ENCODE peak calls at places on chromosomes 11 and 22, in six cellular contexts. S is dorsolateral prefrontal cortex; B is CD4-positive, CD25-positive, alpha-beta regulatory T cell; R is gastrocnemius medialis; Q is endodermal cell; Y is HCT116. T is an unnamed sample. For H3K27me3, the result is how much of the 10 kb centered on the place peaks cover.

GRCh38 chr22:50469377-50470305 is 5.2 kb downstream of the SBF1 start:
- DNase-seq in Y (peak), Q (peak), B (peak), S (no peak), R (peak), T (peak)

GRCh38 chr11:31815743-31816466 is 4.8 kb upstream of the PAX6 start:
- DNase-seq in S (no peak), B (no peak), R (no peak), Q (peak), Y (no peak), T (no peak)

GRCh38 chr22:21876486-21877176 is 9.2 kb upstream of the MAPK1 start:
- DNase-seq in R (no peak), Q (no peak), B (no peak), Y (no peak), S (no peak), T (no peak)

GRCh38 chr11:2933376-2934056 is 4.3 kb upstream of the PHLDA2 start:
- DNase-seq in Q (peak), Y (peak), R (peak), B (peak), S (peak), T (no peak)

GRCh38 chr11:12222099-12222751 is 111.8 kb downstream of the MICAL2 start:
- DNase-seq in S (no peak), Q (no peak), Y (no peak), R (peak), B (no peak), T (peak)

GRCh38 chr22:44819966-44820631 is 67.7 kb downstream of the ARHGAP8 start:
- DNase-seq in Y (no peak), B (no peak), Q (peak), R (no peak), S (no peak), T (no peak)

GRCh38 chr11:18229501-18229900 is 7.1 kb downstream of the SAA4 start:
- DNase-seq in S (no peak), B (no peak), R (no peak), Y (no peak), Q (no peak), T (no peak)

GRCh38 chr11:115256326-115257197 is 247.7 kb downstream of the CADM1 start:
- DNase-seq in S (no peak), Y (no peak), Q (peak), B (no peak), R (no peak), T (no peak)

GRCh38 chr11:134574947-134575346 is 162.9 kb upstream of the B3GAT1 start:
- DNase-seq in S (no peak), Y (no peak), R (no peak), Q (peak), B (no peak), T (no peak)
- H3K27me3 ChIP-seq in S (under half), Y (under half), R (under half), Q (half or more), B (under half), T (under half)

DNA sequence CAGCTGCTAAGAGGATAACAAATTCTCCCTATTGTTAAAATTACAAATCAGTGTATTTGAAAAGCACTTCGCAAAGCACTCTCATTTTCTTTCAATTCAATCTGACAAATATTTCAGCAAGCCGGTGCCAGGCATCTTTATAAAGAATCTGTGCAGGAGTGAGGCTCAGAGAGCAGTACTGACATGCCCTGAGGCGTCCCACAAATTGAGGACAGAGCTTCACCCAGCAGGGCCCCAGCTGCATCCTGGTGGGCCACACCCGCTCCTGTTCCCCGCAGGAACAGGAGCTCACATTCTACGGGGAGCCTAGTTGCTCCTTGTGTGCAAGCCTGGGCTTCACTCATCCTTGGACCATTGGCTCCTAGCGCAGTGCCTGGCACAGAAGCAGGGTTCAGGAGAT is 60.9 kb upstream of the EIF3D start:
- DNase-seq in R (no peak), B (no peak), S (no peak), Q (peak), Y (no peak), T (no peak)
- H3K27me3 ChIP-seq in R (under half), B (under half), S (under half), Q (under half), Y (under half), T (under half)

GRCh38 chr11:76209956-76210885 is 3.9 kb upstream of the WNT11 start:
- DNase-seq in R (peak), B (no peak), Y (no peak), S (peak), Q (peak), T (peak)

GRCh38 chr11:76208438-76208828 is 2.1 kb upstream of the WNT11 start:
- DNase-seq in Y (no peak), S (no peak), Q (no peak), B (no peak), R (no peak), T (no peak)

GRCh38 chr11:76208829-76209670 is 2.7 kb upstream of the WNT11 start:
- DNase-seq in B (peak), R (peak), Q (peak), Y (no peak), S (peak), T (peak)

GRCh38 chr11:76209671-76209955 is 3.3 kb upstream of the WNT11 start:
- DNase-seq in B (no peak), Q (no peak), Y (no peak), S (no peak), R (no peak), T (peak)

DNA sequence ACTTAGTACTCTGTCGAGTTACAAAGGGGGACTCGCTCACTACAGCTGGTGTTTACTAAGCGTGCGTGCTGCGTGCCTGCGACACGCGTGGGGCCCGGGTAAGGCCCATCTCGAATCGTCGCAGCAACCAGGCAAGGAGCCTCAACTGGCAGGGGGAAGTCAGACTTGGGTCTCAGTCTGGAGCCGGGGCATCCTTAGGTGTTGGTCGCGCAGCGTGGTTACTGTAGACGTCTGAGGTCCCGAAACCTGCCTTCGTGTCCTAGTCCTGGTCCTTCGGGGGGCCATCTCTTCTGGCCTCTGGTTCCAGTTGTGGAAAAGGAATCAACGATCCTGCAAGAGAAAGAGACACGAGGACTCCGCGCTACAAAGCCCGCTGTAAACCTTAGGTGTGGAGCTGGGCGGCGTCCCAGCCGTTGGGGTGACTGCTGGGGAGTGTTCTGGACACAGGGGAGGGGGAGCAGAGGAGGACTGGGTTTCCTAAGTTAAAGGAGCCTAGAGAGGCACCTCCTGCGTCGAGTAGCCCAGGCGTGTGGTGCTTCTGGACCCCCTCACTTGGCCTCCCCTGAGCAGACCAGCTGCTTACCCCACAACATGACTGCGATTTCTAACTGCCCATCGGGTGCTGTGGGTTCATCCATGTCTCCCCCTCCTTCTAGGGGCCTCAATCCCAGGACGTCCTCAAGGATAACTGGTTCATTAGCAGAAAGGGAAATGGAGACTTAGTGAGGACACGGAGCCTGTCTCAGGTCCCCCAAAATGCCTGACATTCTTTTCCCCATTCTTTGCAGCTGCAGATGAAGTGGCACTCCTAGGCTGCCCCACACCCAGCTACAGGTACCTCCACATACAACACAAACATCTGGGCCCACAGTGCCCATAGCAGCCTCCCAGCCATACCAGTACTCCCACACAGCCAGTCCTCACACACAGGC is 4.9 kb upstream of the WNT11 start:
- DNase-seq in R (peak), Q (peak), B (no peak), Y (no peak), S (no peak), T (no peak)
- H3K27me3 ChIP-seq in R (under half), Q (half or more), B (under half), Y (under half), S (under half), T (under half)

GRCh38 chr22:17772963-17773605 is 1.2 kb downstream of the BID start:
- DNase-seq in Y (no peak), Q (peak), B (no peak), R (no peak), S (no peak), T (no peak)

GRCh38 chr22:17769013-17769715 is 5.1 kb downstream of the BID start:
- DNase-seq in Q (peak), R (no peak), Y (no peak), B (no peak), S (no peak), T (no peak)

GRCh38 chr22:17772249-17772962 is 1.9 kb downstream of the BID start:
- DNase-seq in Y (no peak), B (no peak), S (no peak), R (peak), Q (no peak), T (peak)

GRCh38 chr22:17769716-17770082 is 4.6 kb downstream of the BID start:
- DNase-seq in B (no peak), R (no peak), S (no peak), Q (no peak), Y (no peak), T (no peak)

DNA sequence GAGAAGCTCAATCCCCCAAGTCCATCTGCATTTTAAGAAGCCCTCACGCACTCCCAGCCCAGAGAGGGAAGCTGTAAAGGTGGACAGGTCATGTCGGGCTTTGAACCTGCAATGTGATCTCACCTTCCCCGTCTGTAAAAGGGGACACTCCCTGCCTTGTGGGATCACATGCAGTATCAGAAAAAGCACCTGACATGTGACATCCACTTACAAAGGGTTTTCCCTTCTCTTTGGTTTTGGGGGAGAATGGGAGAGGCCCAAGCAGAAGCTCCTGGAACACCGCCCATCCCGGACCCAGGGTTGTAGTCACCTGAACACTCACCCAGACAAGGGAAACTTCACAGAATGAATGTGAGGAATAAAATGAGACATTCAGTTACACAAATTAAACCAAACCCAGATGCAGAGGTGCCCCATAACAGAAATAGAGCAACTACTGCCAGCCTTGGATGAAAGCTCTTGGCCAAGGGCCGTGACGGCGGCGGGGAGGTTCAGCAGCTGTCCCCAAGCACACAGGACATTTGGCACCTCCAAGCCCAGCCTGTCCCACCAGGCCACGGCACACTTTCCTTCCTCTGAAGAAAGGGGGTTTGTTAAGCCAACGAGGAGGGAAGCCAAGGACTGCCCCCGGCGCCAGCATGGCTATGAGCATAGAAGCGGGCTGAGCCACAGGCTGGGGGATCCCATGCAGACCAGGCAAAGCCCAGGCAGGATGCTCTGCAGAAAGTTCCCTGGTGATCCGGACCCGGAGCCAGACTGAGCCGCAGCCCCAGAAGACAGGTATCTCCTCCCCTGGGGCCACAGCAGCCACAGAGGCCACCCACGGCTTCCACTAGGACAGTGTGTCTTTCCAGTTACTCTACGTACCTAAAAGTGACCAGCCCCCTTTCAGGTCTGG is 3.8 kb downstream of the BID start:
- DNase-seq in R (peak), Y (no peak), B (no peak), Q (peak), S (no peak), T (no peak)
- H3K27me3 ChIP-seq in R (under half), Y (under half), B (under half), Q (under half), S (under half), T (under half)

GRCh38 chr11:111537336-111537860 is 3.1 kb upstream of the LAYN start:
- DNase-seq in Y (no peak), S (no peak), B (no peak), Q (no peak), R (no peak), T (no peak)

GRCh38 chr11:111540921-111541208 is 345 bp downstream of the LAYN start:
- DNase-seq in R (peak), Y (no peak), Q (no peak), B (no peak), S (no peak), T (no peak)

GRCh38 chr11:111539426-111540113 is 950 bp upstream of the LAYN start:
- DNase-seq in S (no peak), R (no peak), B (no peak), Y (no peak), Q (no peak), T (no peak)

GRCh38 chr11:111540114-111540920 is at the start of gene LAYN:
- DNase-seq in B (peak), R (peak), Y (no peak), Q (peak), S (peak), T (no peak)

DNA sequence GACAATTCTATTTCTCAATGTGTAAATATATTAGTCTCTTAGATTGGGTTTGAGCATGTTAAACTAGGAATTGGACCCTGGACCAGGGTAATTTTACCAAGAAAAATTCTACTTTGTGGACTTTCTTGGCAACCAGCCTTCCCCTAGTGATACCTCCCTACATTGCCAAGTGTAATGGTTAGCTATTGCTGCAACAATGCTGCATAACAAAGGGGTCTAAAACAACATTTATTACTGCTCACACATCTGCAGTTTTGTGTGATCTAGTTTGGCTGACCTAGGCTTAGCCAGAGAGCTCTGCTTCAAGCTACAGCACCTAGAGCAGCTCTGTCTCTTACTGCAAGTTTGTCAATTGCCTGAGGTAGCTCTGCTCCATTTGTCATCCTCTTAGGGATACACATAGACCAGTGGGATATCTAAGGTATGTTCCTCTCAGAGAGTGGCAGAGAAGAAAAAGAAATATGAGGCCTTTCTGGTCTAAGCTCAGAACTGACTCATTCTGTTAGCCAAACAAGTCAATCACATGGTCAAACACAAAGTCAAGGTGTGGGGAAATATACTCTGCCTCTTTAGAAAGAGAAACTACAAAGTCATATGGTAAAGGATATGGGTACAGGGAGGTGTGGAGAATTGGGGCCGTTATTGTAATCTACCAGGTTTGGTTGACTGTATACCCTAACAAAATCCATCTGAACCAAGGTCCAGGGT is 2.0 kb upstream of the LAYN start:
- DNase-seq in B (no peak), Q (no peak), R (no peak), Y (no peak), S (no peak), T (no peak)
- H3K27me3 ChIP-seq in B (under half), Q (half or more), R (under half), Y (under half), S (under half), T (under half)

GRCh38 chr22:22983816-22984215 is 86.5 kb upstream of the GNAZ start:
- DNase-seq in Y (no peak), R (no peak), B (no peak), Q (no peak), S (no peak), T (no peak)

GRCh38 chr22:22986640-22987039 is 83.7 kb upstream of the GNAZ start:
- DNase-seq in B (no peak), S (no peak), Q (no peak), R (no peak), Y (no peak), T (no peak)

GRCh38 chr22:22983123-22983522 is 87.2 kb upstream of the GNAZ start:
- DNase-seq in R (no peak), S (no peak), B (no peak), Y (no peak), Q (no peak), T (no peak)

GRCh38 chr22:22986008-22986407 is 84.3 kb upstream of the GNAZ start:
- DNase-seq in B (no peak), Y (no peak), Q (no peak), S (no peak), R (no peak), T (no peak)

GRCh38 chr22:22984967-22985366 is 85.4 kb upstream of the GNAZ start:
- DNase-seq in R (no peak), Q (no peak), Y (no peak), B (no peak), S (no peak), T (no peak)
- H3K27me3 ChIP-seq in R (under half), Q (under half), Y (under half), B (under half), S (under half), T (under half)

DNA sequence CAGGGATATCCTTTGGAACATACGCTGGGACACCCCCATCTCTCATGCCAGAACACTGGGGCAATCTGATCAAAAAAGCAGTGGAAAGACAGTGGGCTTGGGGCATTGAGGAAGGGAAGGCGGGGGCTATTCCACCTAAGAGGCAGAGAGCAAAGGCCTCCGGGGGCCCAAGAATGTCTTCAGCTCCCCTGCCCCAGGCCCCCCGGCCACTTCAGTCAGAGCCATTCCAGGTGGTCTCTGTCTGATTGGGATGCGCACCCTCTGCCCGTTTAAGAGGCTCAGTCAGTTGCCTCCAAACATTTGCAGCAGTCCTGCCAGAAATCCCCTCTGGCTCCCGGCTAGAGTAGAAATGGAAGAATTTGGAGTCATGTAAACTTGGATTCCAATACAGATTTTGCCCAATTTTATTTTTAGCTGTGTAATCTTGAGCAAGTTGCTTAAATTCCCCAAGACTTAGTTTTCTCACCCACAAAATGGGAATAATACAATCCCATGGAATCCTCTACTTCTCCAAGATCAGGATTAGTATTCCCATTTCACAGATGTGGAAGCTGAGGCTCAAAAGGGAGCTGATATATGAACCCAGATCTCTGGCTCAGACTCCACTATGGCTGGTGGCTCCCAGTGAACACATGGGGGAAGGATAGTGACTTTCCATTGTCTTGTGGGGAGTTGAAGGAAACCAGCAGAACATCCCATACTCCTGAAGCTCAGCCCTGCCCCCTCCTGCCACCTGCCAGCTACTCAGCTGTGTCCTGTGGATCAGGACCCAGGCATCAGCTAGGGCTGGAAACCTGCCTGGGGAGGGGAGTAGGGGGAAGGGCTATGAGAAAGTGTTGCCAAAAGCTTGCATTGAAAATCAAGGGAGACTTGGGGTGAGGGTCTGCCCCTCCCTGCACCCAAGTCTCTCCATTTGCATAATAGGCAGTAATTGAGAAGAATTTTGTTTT is 6.1 kb upstream of the WNT11 start:
- DNase-seq in Y (no peak), R (no peak), Q (no peak), S (no peak), B (no peak), T (no peak)
- H3K27me3 ChIP-seq in Y (under half), R (under half), Q (half or more), S (under half), B (under half), T (under half)

DNA sequence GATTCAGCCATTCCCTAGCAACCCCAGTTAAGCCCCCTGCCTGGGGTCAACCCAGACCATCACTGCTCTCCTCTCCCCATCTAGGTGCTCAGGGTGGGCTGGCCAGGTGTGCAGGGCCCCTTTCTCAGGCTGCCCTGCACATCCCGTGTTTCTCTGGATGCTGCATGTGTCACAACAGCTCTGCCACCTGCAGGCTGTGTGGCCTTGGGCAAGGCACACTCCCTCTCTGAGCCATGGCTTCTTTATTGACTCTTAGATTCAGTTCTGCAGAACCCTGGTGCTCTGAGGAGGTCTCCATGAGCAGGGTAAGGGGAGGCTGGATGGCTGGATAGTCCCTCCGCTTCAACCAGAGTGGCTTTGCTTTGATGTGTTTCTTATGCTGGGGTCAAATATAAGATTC is 24.6 kb downstream of the RPS6KA4 start:
- DNase-seq in R (no peak), B (no peak), Y (no peak), S (no peak), Q (no peak), T (no peak)
- H3K27me3 ChIP-seq in R (under half), B (under half), Y (under half), S (under half), Q (under half), T (under half)

GRCh38 chr11:120249279-120250022 is 9.5 kb downstream of the POU2F3 start:
- DNase-seq in Y (no peak), B (no peak), R (no peak), Q (no peak), S (no peak), T (no peak)
- H3K27me3 ChIP-seq in Y (under half), B (under half), R (under half), Q (under half), S (under half), T (under half)